ENCODE peak calls at places on chromosomes 12 and 14, in six cellular contexts. One of them, this sample, is unnamed.

GRCh38 chr14:94816113-94816512 is 46.2 kb upstream of the GSC start:
- DNase-seq in hippocampal formation: no peak
- DNase-seq in 8988T: no peak
- DNase-seq in activated T-cell treated with anti-CD3 and anti-CD28 coated beads for 1 hour: no peak
- DNase-seq in NCI-H748 treated with DMSO at 0.1 percent for 48 hours: no peak
- DNase-seq in neuronal stem cell: no peak
- DNase-seq in this sample: no peak

GRCh38 chr12:82047480-82047879 is 288.3 kb upstream of the PPFIA2 start:
- DNase-seq in hippocampal formation: no peak
- DNase-seq in 8988T: no peak
- DNase-seq in activated T-cell treated with anti-CD3 and anti-CD28 coated beads for 1 hour: no peak
- DNase-seq in NCI-H748 treated with DMSO at 0.1 percent for 48 hours: no peak
- DNase-seq in neuronal stem cell: no peak
- DNase-seq in this sample: no peak

GRCh38 chr12:65818454-65819382 is 5.6 kb upstream of the HMGA2 start:
- DNase-seq in hippocampal formation: no peak
- DNase-seq in 8988T: no peak
- DNase-seq in activated T-cell treated with anti-CD3 and anti-CD28 coated beads for 1 hour: no peak
- DNase-seq in NCI-H748 treated with DMSO at 0.1 percent for 48 hours: no peak
- DNase-seq in neuronal stem cell: no peak
- DNase-seq in this sample: peak

GRCh38 chr12:46494424-46494823 is 121.9 kb upstream of the SLC38A2 start:
- DNase-seq in hippocampal formation: no peak
- DNase-seq in 8988T: no peak
- DNase-seq in activated T-cell treated with anti-CD3 and anti-CD28 coated beads for 1 hour: no peak
- DNase-seq in NCI-H748 treated with DMSO at 0.1 percent for 48 hours: no peak
- DNase-seq in neuronal stem cell: peak
- DNase-seq in this sample: no peak

GRCh38 chr12:50505386-50505827 is 622 bp downstream of the DIP2B start:
- DNase-seq in hippocampal formation: no peak
- DNase-seq in 8988T: no peak
- DNase-seq in activated T-cell treated with anti-CD3 and anti-CD28 coated beads for 1 hour: peak
- DNase-seq in NCI-H748 treated with DMSO at 0.1 percent for 48 hours: no peak
- DNase-seq in neuronal stem cell: peak
- DNase-seq in this sample: no peak

GRCh38 chr12:57894577-57895292 is 46.6 kb upstream of the ATP23 start:
- DNase-seq in hippocampal formation: no peak
- DNase-seq in 8988T: no peak
- DNase-seq in activated T-cell treated with anti-CD3 and anti-CD28 coated beads for 1 hour: no peak
- DNase-seq in NCI-H748 treated with DMSO at 0.1 percent for 48 hours: no peak
- DNase-seq in neuronal stem cell: no peak
- DNase-seq in this sample: no peak

GRCh38 chr12:12357697-12358476 is 1.0 kb downstream of the BORCS5 start:
- DNase-seq in hippocampal formation: peak
- DNase-seq in 8988T: no peak
- DNase-seq in activated T-cell treated with anti-CD3 and anti-CD28 coated beads for 1 hour: no peak
- DNase-seq in NCI-H748 treated with DMSO at 0.1 percent for 48 hours: peak
- DNase-seq in neuronal stem cell: no peak
- DNase-seq in this sample: no peak

GRCh38 chr14:63011609-63012008 is 33.6 kb downstream of the KCNH5 start:
- DNase-seq in hippocampal formation: no peak
- DNase-seq in 8988T: no peak
- DNase-seq in activated T-cell treated with anti-CD3 and anti-CD28 coated beads for 1 hour: no peak
- DNase-seq in NCI-H748 treated with DMSO at 0.1 percent for 48 hours: no peak
- DNase-seq in neuronal stem cell: no peak
- DNase-seq in this sample: no peak

GRCh38 chr12:105611340-105611739 is 280.8 kb downstream of the C12orf75 start:
- DNase-seq in hippocampal formation: no peak
- DNase-seq in 8988T: no peak
- DNase-seq in activated T-cell treated with anti-CD3 and anti-CD28 coated beads for 1 hour: no peak
- DNase-seq in NCI-H748 treated with DMSO at 0.1 percent for 48 hours: no peak
- DNase-seq in neuronal stem cell: no peak
- DNase-seq in this sample: no peak

GRCh38 chr14:91381801-91382670 is 35.6 kb downstream of the CCDC88C start:
- DNase-seq in hippocampal formation: no peak
- DNase-seq in 8988T: no peak
- DNase-seq in activated T-cell treated with anti-CD3 and anti-CD28 coated beads for 1 hour: no peak
- DNase-seq in NCI-H748 treated with DMSO at 0.1 percent for 48 hours: no peak
- DNase-seq in neuronal stem cell: no peak
- DNase-seq in this sample: no peak

GRCh38 chr12:30996752-30997151 is 70.2 kb downstream of the TSPAN11 start:
- DNase-seq in hippocampal formation: no peak
- DNase-seq in 8988T: no peak
- DNase-seq in activated T-cell treated with anti-CD3 and anti-CD28 coated beads for 1 hour: no peak
- DNase-seq in NCI-H748 treated with DMSO at 0.1 percent for 48 hours: no peak
- DNase-seq in neuronal stem cell: no peak
- DNase-seq in this sample: no peak

GRCh38 chr12:104115587-104115975 is 22.4 kb downstream of the NFYB start:
- DNase-seq in hippocampal formation: no peak
- DNase-seq in 8988T: no peak
- DNase-seq in activated T-cell treated with anti-CD3 and anti-CD28 coated beads for 1 hour: no peak
- DNase-seq in NCI-H748 treated with DMSO at 0.1 percent for 48 hours: no peak
- DNase-seq in neuronal stem cell: no peak
- DNase-seq in this sample: no peak

This sample was measured in kidney epithelial cell.